ENCODE peak calls at places on chromosomes 2 and 18, in four cellular contexts. L, T, V and C are unnamed samples.

GRCh38 chr2:171081649-171082111 is 79.0 kb downstream of the TLK1 start:
- DNase-seq in L (no peak), T (no peak), V (no peak), C (no peak)

GRCh38 chr2:236642125-236642524 is 72.5 kb downstream of the ACKR3 start:
- DNase-seq in L (no peak), T (no peak), V (peak; percentile 27), C (no peak)

GRCh38 chr18:58495202-58495601 is 133.7 kb downstream of the ALPK2 start:
- DNase-seq in L (no peak), T (no peak), V (no peak), C (no peak)

GRCh38 chr2:230184727-230185578 is 34.8 kb downstream of the SP110 start:
- DNase-seq in L (peak; percentile 41), T (no peak), V (no peak), C (no peak)

GRCh38 chr2:221569342-221570278 is 2.5 kb downstream of the EPHA4 start:
- DNase-seq in L (no peak), T (no peak), V (no peak), C (no peak)

GRCh38 chr2:45851111-45851510 is 199.6 kb downstream of the PRKCE start:
- DNase-seq in L (no peak), T (no peak), V (peak; percentile 69), C (no peak)

GRCh38 chr2:64644240-64645013 is 9.3 kb downstream of the SERTAD2 start:
- DNase-seq in L (peak; percentile 62), T (no peak), V (peak; percentile 85), C (no peak)

GRCh38 chr2:189153608-189154007 is 26.0 kb downstream of the COL5A2 start:
- DNase-seq in L (no peak), T (no peak), V (no peak), C (no peak)

GRCh38 chr2:54770676-54771075 is 47.2 kb downstream of the EML6 start:
- DNase-seq in L (no peak), T (no peak), V (no peak), C (no peak)

GRCh38 chr18:69518989-69519388 is 118.3 kb downstream of the DOK6 start:
- DNase-seq in L (no peak), T (no peak), V (no peak), C (no peak)

GRCh38 chr18:5961097-5961827 is 65.9 kb upstream of the TMEM200C start:
- DNase-seq in L (no peak), T (no peak), V (no peak), C (no peak)

GRCh38 chr2:71678874-71679273 is 225.5 kb downstream of the DYSF start:
- DNase-seq in L (no peak), T (no peak), V (no peak), C (no peak)

GRCh38 chr2:74871414-74871813 is 37.5 kb downstream of the HK2 start:
- DNase-seq in L (peak; percentile 77), T (no peak), V (no peak), C (no peak)

GRCh38 chr2:104769096-104769495 is 84.8 kb upstream of the POU3F3 start:
- DNase-seq in L (peak; percentile 4), T (no peak), V (no peak), C (no peak)

GRCh38 chr2:28594029-28594368 is 98.1 kb downstream of the PLB1 start:
- DNase-seq in L (no peak), T (no peak), V (no peak), C (no peak)

GRCh38 chr2:73832905-73833304 is 4.1 kb downstream of the STAMBP start:
- DNase-seq in L (peak; percentile 28), T (no peak), V (peak; percentile 80), C (peak; percentile 43)

GRCh38 chr18:2955966-2956521 is 56.9 kb downstream of the LPIN2 start:
- DNase-seq in L (no peak), T (no peak), V (no peak), C (no peak)

GRCh38 chr2:209917154-209917771 is 85.2 kb upstream of the RPE start:
- DNase-seq in L (no peak), T (no peak), V (no peak), C (no peak)

GRCh38 chr2:99833802-99834201 is 308.6 kb downstream of the AFF3 start:
- DNase-seq in L (no peak), T (no peak), V (no peak), C (no peak)

GRCh38 chr18:39635966-39636365 is 2070.4 kb upstream of the CELF4 start:
- DNase-seq in L (no peak), T (no peak), V (no peak), C (no peak)

GRCh38 chr18:36440614-36441013 is 143.1 kb downstream of the FHOD3 start:
- DNase-seq in L (no peak), T (no peak), V (peak; percentile 35), C (no peak)

GRCh38 chr2:126658910-126659613 is 3.1 kb downstream of the GYPC start:
- DNase-seq in L (peak; percentile 33), T (no peak), V (no peak), C (no peak)

GRCh38 chr2:86078801-86079545 is 26.7 kb downstream of the POLR1A start:
- DNase-seq in L (peak; percentile 71), T (no peak), V (peak; percentile 56), C (peak; percentile 61)

GRCh38 chr2:64035067-64035942 is 16.1 kb upstream of the VPS54 start:
- DNase-seq in L (no peak), T (no peak), V (no peak), C (no peak)

GRCh38 chr18:37464287-37464686 is 101.3 kb downstream of the CELF4 start:
- DNase-seq in L (no peak), T (no peak), V (no peak), C (no peak)

GRCh38 chr18:58793361-58793760 is 71.3 kb upstream of the ZNF532 start:
- DNase-seq in L (peak; percentile 91), T (peak; percentile 11), V (peak; percentile 66), C (no peak)

GRCh38 chr18:56739731-56740130 is 88.6 kb downstream of the WDR7 start:
- DNase-seq in L (no peak), T (no peak), V (no peak), C (no peak)

GRCh38 chr2:96816836-96817702 is 1.0 kb downstream of the CNNM3 start:
- DNase-seq in L (peak; percentile 28), T (no peak), V (no peak), C (no peak)

GRCh38 chr2:218861645-218862318 is 2.2 kb downstream of the WNT6 start:
- DNase-seq in L (no peak), T (no peak), V (no peak), C (no peak)

GRCh38 chr2:240663791-240664190 is 18.9 kb downstream of the AQP12B start:
- DNase-seq in L (no peak), T (no peak), V (no peak), C (no peak)

GRCh38 chr2:197890160-197890559 is 85.8 kb downstream of the PLCL1 start:
- DNase-seq in L (no peak), T (no peak), V (no peak), C (no peak)

GRCh38 chr2:56743807-56744206 is 560.0 kb downstream of the CCDC85A start:
- DNase-seq in L (no peak), T (no peak), V (no peak), C (no peak)

GRCh38 chr2:212228651-212229253 is 309.9 kb downstream of the ERBB4 start:
- DNase-seq in L (peak; percentile 54), T (no peak), V (no peak), C (no peak)

GRCh38 chr2:158202151-158202778 is 100.6 kb downstream of the UPP2 start:
- DNase-seq in L (no peak), T (no peak), V (peak; percentile 40), C (no peak)

GRCh38 chr2:207771421-207771820 is 1.7 kb upstream of the FZD5 start:
- DNase-seq in L (no peak), T (no peak), V (no peak), C (no peak)

GRCh38 chr2:33242845-33243244 is 233.6 kb upstream of the RASGRP3 start:
- DNase-seq in L (peak; percentile 85), T (no peak), V (no peak), C (no peak)

GRCh38 chr2:97355887-97356286 is 233.8 kb downstream of the ANKRD36B start:
- DNase-seq in L (no peak), T (no peak), V (peak; percentile 32), C (no peak)

GRCh38 chr18:61926532-61926931 is 33.7 kb upstream of the RNF152 start:
- DNase-seq in L (no peak), T (no peak), V (no peak), C (no peak)